ENCODE peak calls at places on chromosomes 1 and 21, in eight cellular contexts. X, I, H, W, J, K, N and B are unnamed samples.
A peak's percentile ranks its signal among the peaks of the same experiment; 100 is the strongest.

GRCh38 chr21:34072145-34073031 is 990 bp upstream of the MRPS6 start:
- DNase-seq in J (no peak), N (no peak), H (no peak), W (peak; percentile 22), K (no peak), I (peak; percentile 16), X (no peak), B (no peak)

GRCh38 chr1:25572708-25573590 is 29.5 kb downstream of the LDLRAP1 start:
- DNase-seq in K (peak; percentile 80), J (no peak), I (no peak), N (no peak), W (peak; percentile 55), X (peak; percentile 42), H (peak; percentile 83), B (peak; percentile 30)

GRCh38 chr1:55506686-55507577 is 291.8 kb upstream of the USP24 start:
- DNase-seq in I (no peak), H (no peak), N (no peak), X (peak; percentile 63), W (no peak), K (no peak), J (no peak), B (no peak)

GRCh38 chr1:245306628-245307410 is 152.0 kb downstream of the KIF26B start:
- DNase-seq in K (no peak), N (no peak), X (no peak), W (no peak), H (no peak), J (no peak), I (no peak), B (no peak)

GRCh38 chr1:194104247-194104844 is 917.9 kb upstream of the B3GALT2 start:
- DNase-seq in N (no peak), H (no peak), K (no peak), X (no peak), J (no peak), W (no peak), I (no peak), B (no peak)

GRCh38 chr1:12387641-12388040 is 157.8 kb downstream of the VPS13D start:
- DNase-seq in J (no peak), H (no peak), W (no peak), X (peak; percentile 28), N (no peak), K (no peak), I (no peak), B (no peak)

GRCh38 chr1:43365678-43366077 is 2.1 kb downstream of the ELOVL1 start:
- DNase-seq in K (no peak), J (no peak), W (no peak), H (no peak), X (no peak), N (no peak), I (no peak), B (no peak)

GRCh38 chr1:202991112-202991511 is 16.1 kb upstream of the TMEM183A start:
- DNase-seq in J (no peak), X (no peak), H (no peak), N (no peak), W (no peak), I (no peak), K (no peak), B (no peak)

GRCh38 chr1:231241751-231242150 is 739 bp downstream of the GNPAT start:
- DNase-seq in W (peak; percentile 13), N (no peak), J (no peak), X (no peak), K (peak; percentile 54), H (peak; percentile 56), I (no peak), B (peak; percentile 3)

GRCh38 chr21:25350056-25350455 is 257.2 kb downstream of the MRPL39 start:
- DNase-seq in X (peak; percentile 60), N (no peak), I (no peak), H (peak; percentile 42), J (no peak), K (peak; percentile 31), W (no peak), B (no peak)

GRCh38 chr1:164863056-164863455 is 304.1 kb downstream of the PBX1 start:
- DNase-seq in K (no peak), N (no peak), J (no peak), I (no peak), X (no peak), W (no peak), H (peak; percentile 80), B (no peak)

GRCh38 chr1:89724369-89725015 is 91.6 kb downstream of the LRRC8C start:
- DNase-seq in W (peak; percentile 21), H (no peak), I (peak; percentile 48), X (peak; percentile 59), K (no peak), N (peak; percentile 22), J (no peak), B (no peak)

GRCh38 chr1:8780405-8780804 is 37.0 kb downstream of the RERE start:
- DNase-seq in I (peak; percentile 13), X (no peak), H (no peak), K (no peak), J (no peak), N (no peak), W (no peak), B (no peak)